ENCODE peak calls at places on chromosome 21, in seven cellular contexts. B is HCT116; C is NCI-H460; D is H54; O is activated T-cell treated with anti-CD3 and anti-CD28 coated beads for 1 hour; S is activated CD4-positive, alpha-beta T cell treated with anti-CD3 and anti-CD28 coated beads, Interleukin-2, amount 50 U/mL, for 48 hours; L is hypothalamus. W is an unnamed sample.

GRCh38 chr21:46633561-46633960 is 1.9 kb upstream of the PRMT2 start:
- DNase-seq in L (no peak), O (no peak), D (no peak), B (no peak), C (no peak), S (no peak), W (peak; percentile 39)

GRCh38 chr21:45698493-45698947 is 55.0 kb downstream of the PCBP3 start:
- DNase-seq in D (peak; percentile 21), B (no peak), S (no peak), C (no peak), L (no peak), O (no peak), W (peak; percentile 7)

GRCh38 chr21:28818663-28819278 is 173.9 kb downstream of the LTN1 start:
- DNase-seq in B (no peak), C (no peak), L (no peak), O (no peak), S (no peak), D (no peak), W (no peak)

GRCh38 chr21:32611471-32611997 is 643 bp downstream of the CFAP298 start:
- DNase-seq in S (peak; percentile 47), L (no peak), B (no peak), O (no peak), D (peak; percentile 35), C (no peak), W (peak; percentile 61)

GRCh38 chr21:41289431-41289830 is 27.2 kb upstream of the FAM3B start:
- DNase-seq in D (no peak), L (no peak), B (peak; percentile 21), S (no peak), C (no peak), O (no peak), W (no peak)

GRCh38 chr21:34543017-34543416 is 31.0 kb upstream of the KCNE1 start:
- DNase-seq in S (no peak), L (no peak), B (no peak), O (no peak), D (no peak), C (no peak), W (no peak)

GRCh38 chr21:26148834-26149354 is 21.7 kb downstream of the APP start:
- DNase-seq in D (no peak), L (no peak), C (no peak), O (no peak), S (no peak), B (no peak), W (no peak)

GRCh38 chr21:10272216-10272615 is 249.2 kb upstream of the TPTE start:
- DNase-seq in S (no peak), D (no peak), O (no peak), C (peak; percentile 19), B (no peak), L (no peak), W (peak; percentile 5)

GRCh38 chr21:42614391-42614790 is 39.0 kb upstream of the PDE9A start:
- DNase-seq in D (no peak), B (no peak), L (no peak), S (peak; percentile 56), C (no peak), O (peak; percentile 23), W (peak; percentile 72)

GRCh38 chr21:42696516-42697040 is 43.2 kb downstream of the PDE9A start:
- DNase-seq in D (no peak), S (no peak), B (no peak), L (no peak), C (no peak), O (no peak), W (no peak)

GRCh38 chr21:41611441-41611840 is 103.5 kb upstream of the TMPRSS2 start:
- DNase-seq in O (no peak), D (no peak), B (no peak), C (no peak), L (no peak), S (no peak), W (no peak)

GRCh38 chr21:45420061-45420521 is 15.1 kb downstream of the COL18A1 start:
- DNase-seq in D (no peak), S (no peak), O (no peak), C (no peak), B (no peak), L (peak; percentile 33), W (no peak)

GRCh38 chr21:14271053-14271452 is 55.1 kb downstream of the RBM11 start:
- DNase-seq in B (no peak), D (no peak), O (no peak), S (no peak), L (no peak), C (no peak), W (no peak)

GRCh38 chr21:44890338-44890931 is 16.9 kb upstream of the PTTG1IP start:
- DNase-seq in B (no peak), S (no peak), C (no peak), O (no peak), L (no peak), D (no peak), W (no peak)

GRCh38 chr21:33799378-33800090 is 116.1 kb downstream of the ATP5PO start:
- DNase-seq in B (no peak), S (no peak), D (no peak), C (peak; percentile 90), L (no peak), O (no peak), W (no peak)

GRCh38 chr21:33539612-33540011 is 2.3 kb downstream of the GART start:
- DNase-seq in S (no peak), L (no peak), D (no peak), C (no peak), O (no peak), B (no peak), W (no peak)

GRCh38 chr21:18218331-18218730 is 26.3 kb upstream of the CHODL start:
- DNase-seq in O (no peak), B (no peak), S (no peak), D (no peak), L (no peak), C (no peak), W (no peak)

GRCh38 chr21:30444204-30444603 is 4.1 kb downstream of the KRTAP15-1 start:
- DNase-seq in O (no peak), D (no peak), S (no peak), L (no peak), B (no peak), C (no peak), W (no peak)

GRCh38 chr21:45615145-45615711 is 28.3 kb upstream of the PCBP3 start:
- DNase-seq in D (no peak), C (peak; percentile 47), O (peak; percentile 75), B (no peak), L (no peak), S (peak; percentile 77), W (peak; percentile 93)

GRCh38 chr21:25960423-25960822 is 210.1 kb downstream of the APP start:
- DNase-seq in D (no peak), L (no peak), C (no peak), B (no peak), S (no peak), O (no peak), W (no peak)

GRCh38 chr21:32562426-32562825 is 22.9 kb downstream of the TCP10L start:
- DNase-seq in O (no peak), L (no peak), C (peak; percentile 27), D (no peak), S (no peak), B (no peak), W (peak; percentile 68)

GRCh38 chr21:29499734-29500343 is 201.1 kb downstream of the BACH1 start:
- DNase-seq in O (no peak), C (peak; percentile 48), L (no peak), B (peak; percentile 32), D (peak; percentile 31), S (no peak), W (peak; percentile 17)

GRCh38 chr21:14687277-14687642 is 141.1 kb upstream of the SAMSN1 start:
- DNase-seq in S (no peak), B (no peak), D (no peak), C (no peak), L (no peak), O (no peak), W (no peak)

GRCh38 chr21:40047993-40048730 is 180.9 kb downstream of the PCP4 start:
- DNase-seq in L (no peak), B (no peak), S (no peak), C (no peak), D (no peak), O (no peak), W (no peak)

GRCh38 chr21:41477641-41478318 is 30.2 kb downstream of the TMPRSS2 start:
- DNase-seq in L (peak; percentile 57), S (no peak), B (no peak), C (no peak), D (no peak), O (no peak), W (no peak)

GRCh38 chr21:33825898-33826297 is 89.7 kb downstream of the ATP5PO start:
- DNase-seq in C (no peak), S (no peak), L (no peak), B (no peak), O (no peak), D (no peak), W (no peak)

GRCh38 chr21:33458861-33459260 is 20.9 kb downstream of the TMEM50B start:
- DNase-seq in S (no peak), C (no peak), D (no peak), B (no peak), L (no peak), O (no peak), W (no peak)

GRCh38 chr21:33039542-33039941 is 13.8 kb downstream of the OLIG2 start:
- DNase-seq in S (no peak), C (no peak), D (no peak), O (no peak), L (peak; percentile 43), B (no peak), W (no peak)

W was measured in activated CD8-positive, alpha-beta T cell treated with anti-CD3 and anti-CD28 coated beads for 36 hours.